ENCODE peak calls at places on chromosomes 16 and 17, in seven cellular contexts. F, G, Z, C, I, B and A are unnamed samples.
A peak's percentile ranks its signal among the peaks of the same experiment; 100 is the strongest.

GRCh38 chr16:89534147-89534788 is 26.1 kb downstream of the SPG7 start:
- DNase-seq in F (no peak), Z (no peak), B (no peak), I (no peak), G (no peak), C (no peak), A (peak; percentile 61)

GRCh38 chr17:37791434-37791833 is 46.6 kb upstream of the HNF1B start:
- DNase-seq in F (no peak), B (no peak), I (peak; percentile 74), Z (peak; percentile 71), G (no peak), C (no peak), A (peak; percentile 71)

GRCh38 chr16:10269632-10270031 is 87.4 kb upstream of the GRIN2A start:
- DNase-seq in G (no peak), Z (no peak), I (no peak), B (no peak), F (no peak), C (no peak), A (no peak)

GRCh38 chr16:51147776-51148673 is 3.0 kb downstream of the SALL1 start:
- DNase-seq in B (no peak), F (no peak), G (no peak), I (no peak), C (no peak), Z (no peak), A (no peak)

GRCh38 chr17:14940946-14941280 is 324.2 kb downstream of the PMP22 start:
- DNase-seq in C (no peak), Z (no peak), I (no peak), G (no peak), F (no peak), B (no peak), A (no peak)

GRCh38 chr17:47899643-47900042 is 3.6 kb downstream of the SP2 start:
- DNase-seq in Z (no peak), C (no peak), G (no peak), I (no peak), B (no peak), F (no peak), A (no peak)

GRCh38 chr17:40993856-40994255 is at the start of gene KRTAP3-3:
- DNase-seq in C (no peak), B (peak; percentile 93), I (no peak), G (no peak), Z (no peak), F (no peak), A (no peak)

GRCh38 chr17:38906429-38907172 is 18.8 kb upstream of the LASP1NB start:
- DNase-seq in C (peak; percentile 26), G (no peak), F (no peak), I (no peak), B (no peak), Z (no peak), A (no peak)

GRCh38 chr17:37180371-37180770 is 195.4 kb upstream of the C17orf78 start:
- DNase-seq in C (no peak), F (no peak), G (no peak), B (no peak), I (no peak), Z (no peak), A (no peak)

GRCh38 chr16:911101-911500 is 59.7 kb downstream of the LMF1 start:
- DNase-seq in G (no peak), I (no peak), B (no peak), C (no peak), Z (no peak), F (no peak), A (no peak)

GRCh38 chr17:52079496-52079895 is 79.0 kb downstream of the CA10 start:
- DNase-seq in Z (no peak), F (no peak), B (no peak), G (no peak), I (peak; percentile 9), C (no peak), A (no peak)

GRCh38 chr17:28842282-28843012 is at the start of gene FAM222B:
- DNase-seq in I (peak; percentile 99), C (peak; percentile 94), Z (peak; percentile 91), B (peak; percentile 90), F (peak; percentile 89), G (peak; percentile 88), A (peak; percentile 96)

GRCh38 chr16:57807968-57808528 is 5.8 kb upstream of the KIFC3 start:
- DNase-seq in C (peak; percentile 90), Z (peak; percentile 85), B (peak; percentile 30), F (peak; percentile 77), I (peak; percentile 83), G (peak; percentile 90), A (peak; percentile 87)

GRCh38 chr17:36546418-36547093 is 1.8 kb downstream of the GGNBP2 start:
- DNase-seq in C (no peak), G (no peak), B (no peak), F (no peak), Z (no peak), I (no peak), A (no peak)

GRCh38 chr16:78365376-78365775 is 265.9 kb downstream of the WWOX start:
- DNase-seq in I (no peak), F (no peak), C (no peak), Z (no peak), G (no peak), B (no peak), A (no peak)

GRCh38 chr16:11989238-11990160 is 13.0 kb downstream of the SNX29 start:
- DNase-seq in C (no peak), Z (no peak), G (no peak), I (no peak), F (no peak), B (peak; percentile 38), A (peak; percentile 29)

GRCh38 chr17:78362671-78363070 is 2.8 kb upstream of the SOCS3 start:
- DNase-seq in Z (no peak), F (no peak), I (no peak), G (no peak), B (peak; percentile 54), C (no peak), A (no peak)

GRCh38 chr16:55149622-55150021 is 174.4 kb upstream of the IRX6 start:
- DNase-seq in G (no peak), C (no peak), Z (no peak), F (no peak), B (no peak), I (no peak), A (no peak)

GRCh38 chr17:80147035-80147939 is at the start of gene EIF4A3:
- DNase-seq in B (peak; percentile 100), I (peak; percentile 99), C (peak; percentile 99), F (peak; percentile 98), Z (peak; percentile 97), G (peak; percentile 99), A (peak; percentile 100)
- TF ChIP-seq CTCF in B (no peak), I (peak; percentile 12), C (no peak), F (peak; percentile 36), Z (no peak), G (no peak), A (no peak)

GRCh38 chr16:49605536-49606241 is 232.1 kb downstream of the C16orf78 start:
- DNase-seq in I (no peak), G (no peak), Z (no peak), C (no peak), F (no peak), B (no peak), A (no peak)
- TF ChIP-seq CTCF in I (no peak), G (no peak), Z (no peak), C (no peak), F (no peak), B (no peak), A (no peak)

DNA sequence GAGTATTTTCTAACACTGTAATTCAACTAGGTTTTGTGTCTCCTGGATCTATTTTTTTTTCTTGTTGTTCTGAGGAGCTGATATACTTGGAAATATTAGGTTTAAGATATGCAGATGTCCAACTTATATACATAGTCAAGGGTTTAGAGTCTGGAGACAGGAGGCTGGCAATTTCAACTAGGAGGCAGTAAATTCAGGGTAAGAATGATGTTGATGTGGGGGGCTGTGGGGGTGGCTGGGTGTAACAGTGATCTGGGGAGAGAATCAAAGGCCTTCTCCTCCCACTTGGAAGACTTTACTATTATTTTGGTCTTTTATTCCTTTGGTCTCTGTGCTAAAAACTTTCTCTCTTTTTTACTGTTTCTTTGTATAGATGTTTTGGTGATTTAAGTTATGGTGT is 88.0 kb downstream of the MAP2K6 start:
- DNase-seq in G (no peak), C (no peak), I (no peak), Z (no peak), B (no peak), F (no peak), A (no peak)
- TF ChIP-seq CTCF in G (no peak), C (no peak), I (no peak), Z (no peak), B (no peak), F (no peak), A (no peak)

GRCh38 chr17:75876938-75877751 is 1.2 kb downstream of the TRIM47 start:
- DNase-seq in I (no peak), B (peak; percentile 90), C (peak; percentile 97), Z (peak; percentile 82), F (peak; percentile 96), G (peak; percentile 98), A (no peak)
- TF ChIP-seq CTCF in I (peak; percentile 12), B (no peak), C (peak; percentile 25), Z (no peak), F (peak; percentile 51), G (no peak), A (no peak)

GRCh38 chr17:75587718-75588545 is at the start of gene MYO15B:
- DNase-seq in C (peak; percentile 92), Z (peak; percentile 70), I (peak; percentile 72), F (peak; percentile 76), G (peak; percentile 72), B (no peak), A (peak; percentile 78)
- TF ChIP-seq CTCF in C (peak; percentile 33), Z (peak; percentile 48), I (no peak), F (peak; percentile 49), G (peak; percentile 35), B (no peak), A (no peak)